ENCODE peak calls at places on chromosomes 11 and 22, in five cellular contexts. One of them, this sample, is unnamed. For H3K9me3, the result is how much of the 10 kb centered on the place peaks cover.

GRCh38 chr11:105000797-105001196 is 22.2 kb downstream of the CASP5 start:
- DNase-seq in CD4-positive, alpha-beta memory T cell: peak
- DNase-seq in upper lobe of right lung: no peak
- DNase-seq in endodermal cell: peak
- DNase-seq in PC-3: no peak
- DNase-seq in this sample: peak

GRCh38 chr11:124863137-124863825 is 2.0 kb upstream of the ROBO3 start:
- DNase-seq in PC-3: peak
- DNase-seq in upper lobe of right lung: peak
- DNase-seq in CD4-positive, alpha-beta memory T cell: no peak
- DNase-seq in endodermal cell: peak
- DNase-seq in this sample: no peak

GRCh38 chr11:93123351-93123898 is 74.4 kb downstream of the SLC36A4 start:
- DNase-seq in upper lobe of right lung: no peak
- DNase-seq in PC-3: no peak
- DNase-seq in CD4-positive, alpha-beta memory T cell: no peak
- DNase-seq in endodermal cell: no peak
- DNase-seq in this sample: no peak

GRCh38 chr22:50346415-50346945 is 3.4 kb downstream of the PPP6R2 start:
- DNase-seq in endodermal cell: no peak
- DNase-seq in PC-3: no peak
- DNase-seq in upper lobe of right lung: no peak
- DNase-seq in CD4-positive, alpha-beta memory T cell: no peak
- DNase-seq in this sample: no peak

GRCh38 chr11:85766801-85767200 is 44.1 kb downstream of the SYTL2 start:
- DNase-seq in upper lobe of right lung: no peak
- DNase-seq in CD4-positive, alpha-beta memory T cell: no peak
- DNase-seq in PC-3: no peak
- DNase-seq in endodermal cell: no peak
- DNase-seq in this sample: no peak

GRCh38 chr11:46383974-46384701 is 2.7 kb downstream of the MDK start:
- DNase-seq in PC-3: peak
- DNase-seq in upper lobe of right lung: no peak
- DNase-seq in endodermal cell: no peak
- DNase-seq in CD4-positive, alpha-beta memory T cell: no peak
- DNase-seq in this sample: no peak

GRCh38 chr22:19913337-19913936 is 28.1 kb upstream of the COMT start:
- DNase-seq in PC-3: no peak
- DNase-seq in upper lobe of right lung: no peak
- DNase-seq in CD4-positive, alpha-beta memory T cell: no peak
- DNase-seq in endodermal cell: no peak
- DNase-seq in this sample: no peak

GRCh38 chr22:27011131-27011530 is 353.7 kb downstream of the MIAT start:
- DNase-seq in CD4-positive, alpha-beta memory T cell: no peak
- DNase-seq in endodermal cell: no peak
- DNase-seq in upper lobe of right lung: no peak
- DNase-seq in PC-3: no peak
- DNase-seq in this sample: no peak

GRCh38 chr22:32695451-32695891 is 106.0 kb upstream of the TIMP3 start:
- DNase-seq in upper lobe of right lung: no peak
- DNase-seq in CD4-positive, alpha-beta memory T cell: no peak
- DNase-seq in endodermal cell: no peak
- DNase-seq in PC-3: peak
- DNase-seq in this sample: no peak

GRCh38 chr22:48782326-48782725 is 1045.3 kb downstream of the BRD1 start:
- DNase-seq in upper lobe of right lung: no peak
- DNase-seq in CD4-positive, alpha-beta memory T cell: no peak
- DNase-seq in PC-3: no peak
- DNase-seq in endodermal cell: peak
- DNase-seq in this sample: no peak
- H3K9me3 ChIP-seq in upper lobe of right lung: under half
- H3K9me3 ChIP-seq in CD4-positive, alpha-beta memory T cell: under half
- H3K9me3 ChIP-seq in PC-3: under half
- H3K9me3 ChIP-seq in endodermal cell: under half
- H3K9me3 ChIP-seq in this sample: under half

GRCh38 chr22:11613898-11614755 is 3913.9 kb upstream of the OR11H1 start:
- DNase-seq in CD4-positive, alpha-beta memory T cell: no peak
- DNase-seq in PC-3: no peak
- DNase-seq in endodermal cell: no peak
- DNase-seq in upper lobe of right lung: peak
- DNase-seq in this sample: no peak

DNA sequence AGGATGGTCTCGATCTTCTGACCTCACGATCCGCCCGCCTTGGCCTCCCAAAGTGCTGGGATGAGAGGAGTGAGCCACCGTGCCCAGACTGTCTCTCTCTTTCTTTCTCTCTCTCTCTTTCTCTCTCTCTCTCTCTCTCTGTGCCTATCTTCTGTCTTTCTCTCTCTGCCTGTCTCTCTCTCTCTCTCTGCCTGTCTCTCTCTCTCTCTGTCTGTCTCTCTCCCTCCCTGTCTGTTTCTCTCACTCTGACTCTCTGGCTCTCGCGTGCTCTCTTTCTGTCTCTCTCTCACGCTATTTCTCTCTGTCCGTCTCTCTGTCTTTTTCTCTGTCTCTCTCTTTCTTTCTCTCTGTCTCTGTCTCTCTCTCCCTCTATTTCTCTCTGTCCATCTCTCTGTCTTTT is 3911.2 kb upstream of the OR11H1 start:
- DNase-seq in endodermal cell: no peak
- DNase-seq in CD4-positive, alpha-beta memory T cell: no peak
- DNase-seq in PC-3: no peak
- DNase-seq in upper lobe of right lung: no peak
- DNase-seq in this sample: no peak
- H3K9me3 ChIP-seq in endodermal cell: half or more
- H3K9me3 ChIP-seq in CD4-positive, alpha-beta memory T cell: under half
- H3K9me3 ChIP-seq in PC-3: under half
- H3K9me3 ChIP-seq in upper lobe of right lung: under half
- H3K9me3 ChIP-seq in this sample: under half

GRCh38 chr22:23403152-23403719 is 176.9 kb downstream of the IGLL1 start:
- DNase-seq in endodermal cell: no peak
- DNase-seq in PC-3: no peak
- DNase-seq in CD4-positive, alpha-beta memory T cell: no peak
- DNase-seq in upper lobe of right lung: no peak
- DNase-seq in this sample: no peak
- H3K9me3 ChIP-seq in endodermal cell: under half
- H3K9me3 ChIP-seq in PC-3: under half
- H3K9me3 ChIP-seq in CD4-positive, alpha-beta memory T cell: under half
- H3K9me3 ChIP-seq in upper lobe of right lung: under half
- H3K9me3 ChIP-seq in this sample: under half

DNA sequence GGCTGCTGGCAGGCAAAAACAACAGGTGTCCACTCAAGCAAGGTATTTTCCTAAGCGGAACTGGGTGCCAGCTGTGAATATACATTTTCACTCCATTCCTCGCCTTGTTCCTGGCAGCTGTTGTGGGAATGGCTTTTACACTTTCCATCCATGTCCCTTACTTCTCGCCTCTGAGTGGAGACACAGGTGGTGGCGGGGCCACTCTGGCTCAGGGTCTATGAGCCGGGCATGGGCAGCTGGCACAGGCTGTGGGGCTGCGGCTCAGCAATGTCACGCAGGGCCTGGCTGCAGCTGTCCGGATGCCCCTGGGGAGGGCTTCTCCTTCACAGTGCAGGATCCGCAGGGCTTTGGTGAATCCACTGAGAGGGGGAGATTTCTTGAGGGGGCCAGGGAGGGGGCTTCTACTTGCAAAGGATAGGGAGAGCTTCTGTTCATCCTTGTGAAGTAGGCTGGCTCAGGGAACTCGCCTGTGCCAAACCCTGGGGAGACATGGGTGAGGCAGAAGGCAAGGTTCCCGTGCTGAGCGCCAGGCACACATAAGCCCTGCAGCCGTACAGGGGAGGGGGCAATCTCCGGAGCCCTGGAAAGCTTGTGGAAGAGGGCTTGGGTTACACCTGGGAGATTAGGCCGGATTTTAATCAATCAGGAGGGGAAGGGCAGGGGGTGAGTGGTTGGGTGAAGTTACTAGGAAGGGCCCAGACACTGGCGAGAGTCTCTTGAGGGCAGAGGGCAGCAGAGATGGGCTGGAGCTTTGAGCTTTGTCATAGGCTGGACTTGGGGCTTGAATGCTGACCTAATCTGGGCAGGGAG is 45.7 kb downstream of the KCNQ1OT1 start:
- DNase-seq in endodermal cell: no peak
- DNase-seq in upper lobe of right lung: peak
- DNase-seq in PC-3: no peak
- DNase-seq in CD4-positive, alpha-beta memory T cell: no peak
- DNase-seq in this sample: no peak
- H3K9me3 ChIP-seq in endodermal cell: half or more
- H3K9me3 ChIP-seq in upper lobe of right lung: under half
- H3K9me3 ChIP-seq in PC-3: under half
- H3K9me3 ChIP-seq in CD4-positive, alpha-beta memory T cell: under half
- H3K9me3 ChIP-seq in this sample: under half

GRCh38 chr22:47444746-47445065 is 682.3 kb downstream of the TBC1D22A start:
- DNase-seq in CD4-positive, alpha-beta memory T cell: no peak
- DNase-seq in PC-3: no peak
- DNase-seq in upper lobe of right lung: no peak
- DNase-seq in endodermal cell: no peak
- DNase-seq in this sample: no peak

GRCh38 chr22:47445212-47445611 is 682.8 kb downstream of the TBC1D22A start:
- DNase-seq in CD4-positive, alpha-beta memory T cell: no peak
- DNase-seq in endodermal cell: no peak
- DNase-seq in upper lobe of right lung: no peak
- DNase-seq in PC-3: no peak
- DNase-seq in this sample: no peak

GRCh38 chr22:47445716-47446290 is 683.4 kb downstream of the TBC1D22A start:
- DNase-seq in endodermal cell: no peak
- DNase-seq in PC-3: no peak
- DNase-seq in CD4-positive, alpha-beta memory T cell: no peak
- DNase-seq in upper lobe of right lung: no peak
- DNase-seq in this sample: no peak

GRCh38 chr22:47446821-47447810 is 684.7 kb downstream of the TBC1D22A start:
- DNase-seq in upper lobe of right lung: no peak
- DNase-seq in PC-3: no peak
- DNase-seq in CD4-positive, alpha-beta memory T cell: no peak
- DNase-seq in endodermal cell: no peak
- DNase-seq in this sample: no peak

DNA sequence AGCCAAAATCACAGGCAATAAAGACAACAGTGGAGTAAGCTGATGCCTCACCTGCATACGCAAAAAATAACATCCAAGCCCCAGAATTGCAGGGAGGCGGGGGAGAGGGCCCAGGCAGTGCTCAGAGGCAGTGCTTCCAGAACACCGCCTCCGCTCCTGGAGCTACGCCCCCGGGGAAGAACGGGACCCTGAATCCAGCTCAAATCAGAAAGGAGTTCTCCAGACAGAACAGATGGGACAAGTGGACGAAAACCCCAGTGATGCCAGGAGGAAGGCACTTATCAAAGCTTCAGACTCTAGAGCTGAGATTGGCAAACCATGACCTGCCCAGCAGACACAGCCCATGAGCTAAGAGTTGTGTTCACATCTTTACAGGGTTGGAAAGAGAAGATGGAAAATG is 683.9 kb downstream of the TBC1D22A start:
- DNase-seq in upper lobe of right lung: no peak
- DNase-seq in endodermal cell: no peak
- DNase-seq in PC-3: no peak
- DNase-seq in CD4-positive, alpha-beta memory T cell: no peak
- DNase-seq in this sample: no peak
- H3K9me3 ChIP-seq in upper lobe of right lung: under half
- H3K9me3 ChIP-seq in endodermal cell: half or more
- H3K9me3 ChIP-seq in PC-3: under half
- H3K9me3 ChIP-seq in CD4-positive, alpha-beta memory T cell: under half
- H3K9me3 ChIP-seq in this sample: under half

GRCh38 chr22:49324527-49325491 is 502.9 kb downstream of the BRD1 start:
- DNase-seq in upper lobe of right lung: peak
- DNase-seq in PC-3: no peak
- DNase-seq in endodermal cell: peak
- DNase-seq in CD4-positive, alpha-beta memory T cell: no peak
- DNase-seq in this sample: no peak

GRCh38 chr22:49328076-49328475 is 499.6 kb downstream of the BRD1 start:
- DNase-seq in PC-3: no peak
- DNase-seq in upper lobe of right lung: peak
- DNase-seq in endodermal cell: peak
- DNase-seq in CD4-positive, alpha-beta memory T cell: no peak
- DNase-seq in this sample: no peak

GRCh38 chr22:49327411-49327810 is 500.3 kb downstream of the BRD1 start:
- DNase-seq in CD4-positive, alpha-beta memory T cell: no peak
- DNase-seq in PC-3: no peak
- DNase-seq in upper lobe of right lung: no peak
- DNase-seq in endodermal cell: peak
- DNase-seq in this sample: no peak

GRCh38 chr22:49325531-49326395 is 501.9 kb downstream of the BRD1 start:
- DNase-seq in CD4-positive, alpha-beta memory T cell: no peak
- DNase-seq in PC-3: no peak
- DNase-seq in upper lobe of right lung: peak
- DNase-seq in endodermal cell: peak
- DNase-seq in this sample: no peak

GRCh38 chr22:49326558-49326957 is 501.1 kb downstream of the BRD1 start:
- DNase-seq in PC-3: no peak
- DNase-seq in upper lobe of right lung: no peak
- DNase-seq in endodermal cell: peak
- DNase-seq in CD4-positive, alpha-beta memory T cell: no peak
- DNase-seq in this sample: no peak
- H3K9me3 ChIP-seq in PC-3: under half
- H3K9me3 ChIP-seq in upper lobe of right lung: under half
- H3K9me3 ChIP-seq in endodermal cell: under half
- H3K9me3 ChIP-seq in CD4-positive, alpha-beta memory T cell: under half
- H3K9me3 ChIP-seq in this sample: under half

This sample was measured in T-helper 17 cell.